ENCODE peak calls at places on chromosomes 6 and 20, in nine cellular contexts. N is GM13977, R is psoas muscle, W is adrenal gland, B is tibial nerve, D is nephron progenitor cell, U is heart right ventricle, J is astrocyte of the spinal cord, K is AG10803. X is an unnamed sample.

GRCh38 chr6:54874349-54875048 is 27.9 kb downstream of the FAM83B start:
- DNase-seq in J (no peak), D (no peak), U (no peak), W (no peak), B (no peak), K (no peak), N (no peak), R (no peak), X (no peak)

GRCh38 chr6:151154418-151154817 is 85.3 kb upstream of the AKAP12 start:
- DNase-seq in J (peak; percentile 6), D (no peak), N (no peak), W (peak; percentile 40), K (no peak), U (peak; percentile 40), R (peak; percentile 24), B (no peak), X (no peak)

GRCh38 chr6:152941746-152942145 is 41.1 kb downstream of the FBXO5 start:
- DNase-seq in N (no peak), W (no peak), B (no peak), K (no peak), J (no peak), U (no peak), R (no peak), D (no peak), X (no peak)

GRCh38 chr6:5208491-5208890 is 52.3 kb downstream of the LYRM4 start:
- DNase-seq in J (no peak), D (no peak), W (no peak), B (no peak), U (no peak), R (no peak), N (no peak), K (peak; percentile 72), X (no peak)

GRCh38 chr6:161265554-161265953 is 8.3 kb downstream of the AGPAT4 start:
- DNase-seq in J (no peak), B (no peak), K (no peak), W (no peak), D (no peak), N (no peak), R (no peak), U (no peak), X (no peak)

GRCh38 chr6:79546186-79546585 is 9.0 kb upstream of the LCA5 start:
- DNase-seq in U (no peak), W (no peak), K (peak; percentile 47), J (peak; percentile 78), D (no peak), R (no peak), B (no peak), N (no peak), X (no peak)

GRCh38 chr6:96803106-96803481 is 34.2 kb downstream of the GPR63 start:
- DNase-seq in U (no peak), B (no peak), J (no peak), K (no peak), D (no peak), N (no peak), W (no peak), R (no peak), X (no peak)

GRCh38 chr6:167501831-167502385 is 177.0 kb downstream of the TTLL2 start:
- DNase-seq in U (no peak), N (no peak), J (peak; percentile 8), D (peak; percentile 38), W (no peak), R (no peak), K (no peak), B (no peak), X (no peak)

GRCh38 chr6:34953084-34954025 is 64.3 kb downstream of the ANKS1A start:
- DNase-seq in J (peak; percentile 79), N (no peak), D (no peak), R (no peak), U (no peak), B (no peak), K (peak; percentile 56), W (no peak), X (no peak)

DNA sequence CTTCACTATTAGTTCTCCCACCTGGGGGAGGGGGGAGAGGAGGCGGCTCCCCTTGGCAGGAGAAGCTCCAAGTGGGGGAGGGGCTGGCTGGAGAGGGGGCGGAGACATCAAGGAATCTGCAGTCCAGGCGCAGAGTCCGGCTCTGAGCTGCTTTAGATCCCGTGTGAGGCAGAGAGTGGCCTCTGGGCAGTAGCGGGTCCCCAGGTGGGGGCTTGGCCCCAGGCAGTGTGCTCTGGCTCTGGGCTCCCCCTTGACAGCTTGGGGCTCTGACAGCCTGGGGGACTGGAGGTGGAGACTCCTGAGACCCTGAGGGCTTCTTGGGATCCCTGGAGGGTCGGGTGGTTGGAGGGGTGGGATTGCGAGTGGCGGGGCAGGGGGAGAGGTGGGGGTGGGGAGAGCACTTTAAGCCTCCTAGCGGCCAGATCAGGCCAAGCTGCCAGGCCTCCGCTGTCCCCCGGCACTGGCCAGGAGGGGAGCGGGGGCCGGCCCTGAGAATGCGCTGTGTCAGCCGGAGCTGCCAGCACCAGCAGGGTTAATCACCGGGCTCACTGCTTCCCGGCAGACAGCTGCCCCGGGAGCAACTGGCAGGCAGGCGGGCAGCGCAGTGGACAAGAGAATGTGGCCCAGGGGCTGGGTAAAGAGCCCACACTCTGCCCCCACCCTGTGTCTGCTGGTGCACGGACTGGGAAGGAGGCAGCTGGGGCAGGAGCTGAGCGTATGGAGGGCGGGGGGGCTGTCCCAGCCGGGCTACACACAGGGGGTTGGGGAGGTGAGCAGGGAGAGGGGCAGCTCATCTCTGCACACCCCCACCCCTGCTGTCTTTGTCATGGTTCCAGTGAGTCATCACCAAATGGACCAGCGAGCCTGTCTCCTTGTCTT is 1.8 kb upstream of the LAMA5 start:
- DNase-seq in U (peak; percentile 56), W (peak; percentile 84), N (no peak), D (peak; percentile 81), B (no peak), R (peak; percentile 67), K (no peak), J (peak; percentile 57), X (no peak)
- TF ChIP-seq CTCF in U (peak; percentile 26), W (peak; percentile 39), N (peak; percentile 31), D (peak; percentile 60), B (peak; percentile 22), R (peak; percentile 41), K (peak; percentile 42), J (peak; percentile 53), X (peak; percentile 24)

GRCh38 chr6:82740066-82740465 is 325.6 kb downstream of the UBE3D start:
- DNase-seq in K (no peak), D (no peak), N (no peak), J (no peak), W (no peak), B (no peak), U (no peak), R (no peak), X (no peak)
- TF ChIP-seq CTCF in K (no peak), D (no peak), N (no peak), J (no peak), W (no peak), B (no peak), U (no peak), R (no peak), X (no peak)

DNA sequence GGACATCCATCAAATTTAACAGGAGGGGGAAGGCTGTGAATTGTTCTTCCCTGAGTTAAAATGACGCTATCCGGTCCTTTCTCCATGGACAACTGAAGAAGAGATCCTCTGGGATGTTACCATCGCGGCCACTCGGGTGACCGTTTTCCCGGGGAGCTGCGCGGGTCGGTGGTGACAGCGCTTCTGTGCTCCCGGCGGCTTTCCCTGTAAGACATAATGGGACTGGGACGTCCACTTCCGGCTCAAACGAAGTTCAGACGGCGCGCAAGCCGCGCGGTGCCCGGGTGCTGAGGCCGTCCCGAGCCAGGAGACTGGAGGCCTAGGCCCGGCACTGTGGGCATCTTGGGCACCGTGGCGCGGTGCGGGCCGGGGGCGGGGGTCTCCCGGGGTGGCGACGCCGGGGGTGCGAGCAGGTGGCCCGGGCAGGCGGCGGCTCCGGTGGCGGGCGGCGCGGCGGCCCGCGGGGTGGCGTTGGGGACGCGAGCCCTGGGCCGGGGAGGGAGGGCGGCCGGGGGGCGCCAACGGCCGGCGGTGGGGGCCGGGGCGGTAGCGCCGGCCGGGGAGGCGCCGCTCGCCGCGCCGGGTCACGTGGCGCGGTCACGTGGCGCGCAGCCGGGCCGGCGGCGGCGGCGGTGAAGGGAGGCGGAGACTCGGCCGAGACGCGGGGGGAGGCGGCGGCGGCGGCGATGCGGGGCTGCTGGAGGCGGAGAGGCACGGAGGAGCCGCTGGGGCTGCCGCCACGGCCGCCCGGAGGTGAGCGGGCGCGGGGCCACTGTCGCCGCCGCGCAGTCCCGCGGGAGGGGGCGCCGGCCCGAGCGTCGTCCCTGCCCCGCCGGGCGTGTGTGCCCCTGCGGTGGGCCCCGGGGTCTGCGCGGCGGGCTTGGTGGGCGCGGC is 63.6 kb downstream of the GTF2H5 start:
- DNase-seq in B (peak; percentile 23), J (peak; percentile 54), R (peak; percentile 81), D (peak; percentile 85), K (peak; percentile 66), N (peak; percentile 96), U (peak; percentile 81), W (peak; percentile 74), X (peak; percentile 93)
- TF ChIP-seq CTCF in B (no peak), J (no peak), R (no peak), D (no peak), K (no peak), N (no peak), U (no peak), W (no peak), X (no peak)

GRCh38 chr6:32843321-32843978 is 397 bp downstream of the PSMB8 start:
- DNase-seq in J (peak; percentile 5), R (peak; percentile 27), W (no peak), K (no peak), D (peak; percentile 31), B (no peak), N (no peak), U (no peak), X (peak; percentile 93)

GRCh38 chr6:32845381-32845884 is 1.6 kb upstream of the PSMB8 start:
- DNase-seq in D (no peak), B (no peak), N (no peak), U (no peak), R (no peak), W (no peak), K (no peak), J (no peak), X (peak; percentile 87)

GRCh38 chr6:32842690-32843089 is 1.2 kb downstream of the PSMB8 start:
- DNase-seq in J (no peak), K (no peak), D (no peak), U (no peak), W (no peak), B (no peak), N (no peak), R (no peak), X (no peak)

GRCh38 chr6:32844839-32845372 is 1.1 kb upstream of the PSMB8 start:
- DNase-seq in W (no peak), B (no peak), U (no peak), K (no peak), J (no peak), R (no peak), D (no peak), N (no peak), X (no peak)

DNA sequence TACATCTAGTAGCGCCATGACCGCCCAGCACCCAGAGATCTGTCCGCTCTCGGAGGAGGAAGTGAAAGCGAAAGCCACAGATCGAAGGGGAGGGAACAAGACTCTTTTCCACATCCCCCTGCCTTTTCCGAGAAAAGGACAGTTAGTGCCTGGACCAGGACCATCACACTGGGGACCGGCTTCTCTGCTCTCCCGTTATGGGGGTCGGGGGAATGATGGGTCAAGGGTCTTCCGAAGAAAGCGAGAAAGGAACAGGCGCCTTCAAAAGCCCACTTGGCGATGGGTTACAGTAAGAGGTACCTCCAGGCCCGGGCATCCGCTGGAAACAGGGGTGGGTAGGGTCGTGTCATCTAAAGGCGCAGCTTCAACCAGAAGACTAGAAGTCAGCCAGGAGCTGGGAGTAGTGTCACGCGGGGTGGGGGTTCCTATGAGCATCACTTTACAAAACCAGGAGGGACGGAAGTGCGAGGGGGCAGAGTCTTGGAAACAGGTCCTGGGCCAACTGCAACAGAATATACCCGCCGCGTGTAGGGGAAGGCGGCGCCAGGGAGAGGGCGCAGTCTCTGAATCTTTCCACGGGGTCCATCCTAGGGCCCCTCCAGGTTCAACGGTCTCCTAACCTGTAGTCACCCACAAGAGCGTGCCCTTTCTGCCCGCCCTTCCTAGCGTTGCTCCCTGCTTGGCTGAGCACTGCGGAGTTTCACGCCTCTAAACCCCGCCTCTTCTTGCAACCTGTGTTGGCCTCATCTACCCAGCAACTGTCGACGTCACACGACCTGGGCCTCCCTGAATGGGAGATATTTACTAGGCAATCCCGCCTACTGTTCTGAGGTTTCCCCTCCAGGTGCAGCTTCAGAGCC is at the start of gene PSMB8:
- DNase-seq in W (peak; percentile 98), D (peak; percentile 95), R (peak; percentile 93), J (peak; percentile 91), B (peak; percentile 96), N (peak; percentile 92), U (peak; percentile 93), K (peak; percentile 91), X (peak; percentile 99)
- TF ChIP-seq CTCF in W (peak; percentile 13), D (no peak), R (peak; percentile 21), J (peak; percentile 29), B (peak; percentile 40), N (no peak), U (no peak), K (peak; percentile 32), X (peak; percentile 47)